ENCODE peak calls at places on chromosomes 11 and 22, in ten cellular contexts. F is endothelial cell; W is D341Med; B is Ammon's horn; H is stimulated activated CD4-positive, alpha-beta T cell treated with anti-CD3 and anti-CD28 coated beads, Interleukin-2, amount 100 ng/mL, for 24 hours; U is T follicular helper cell; Q is amygdala; X is EL; V is ELR; S is breast epithelium. L is an unnamed sample.

GRCh38 chr22:10961043-10961860 is 4566.7 kb upstream of the OR11H1 start:
- DNase-seq in F (no peak), W (peak; percentile 26), B (no peak), H (no peak), U (no peak), Q (no peak), X (no peak), V (no peak), S (no peak), L (no peak)

GRCh38 chr22:39658367-39658766 is 87.8 kb downstream of the CACNA1I start:
- DNase-seq in F (no peak), W (no peak), B (peak; percentile 27), H (no peak), U (peak; percentile 48), Q (no peak), X (no peak), V (no peak), S (no peak), L (peak; percentile 27)

GRCh38 chr22:41383085-41383484 is 1.3 kb downstream of the TEF start:
- DNase-seq in F (no peak), W (no peak), B (no peak), H (no peak), U (no peak), Q (no peak), X (no peak), V (no peak), S (no peak), L (no peak)

GRCh38 chr11:48154162-48154561 is 62.4 kb upstream of the OR4B1 start:
- DNase-seq in F (no peak), W (no peak), B (no peak), H (no peak), U (no peak), Q (no peak), X (peak; percentile 49), V (peak; percentile 81), S (no peak), L (no peak)

GRCh38 chr11:19802773-19803293 is 90.2 kb downstream of the NAV2 start:
- DNase-seq in F (no peak), W (no peak), B (no peak), H (no peak), U (no peak), Q (no peak), X (no peak), V (no peak), S (no peak), L (no peak)

GRCh38 chr11:90476442-90477007 is 253.7 kb upstream of the CHORDC1 start:
- DNase-seq in F (peak; percentile 38), W (peak; percentile 11), B (peak; percentile 8), H (peak; percentile 32), U (no peak), Q (peak; percentile 1), X (peak; percentile 1), V (peak; percentile 19), S (no peak), L (no peak)

GRCh38 chr22:19891350-19892248 is 36.9 kb upstream of the GNB1L start:
- DNase-seq in F (peak; percentile 65), W (peak; percentile 89), B (no peak), H (peak; percentile 81), U (peak; percentile 82), Q (no peak), X (peak; percentile 92), V (peak; percentile 94), S (no peak), L (peak; percentile 80)

GRCh38 chr11:110497204-110497987 is 67.6 kb downstream of the FDX1 start:
- DNase-seq in F (no peak), W (no peak), B (peak; percentile 42), H (no peak), U (no peak), Q (no peak), X (no peak), V (no peak), S (no peak), L (no peak)

L was measured in effector CD4-positive, alpha-beta T cell.